ENCODE peak calls at places on chromosomes 13 and 19, in nine cellular contexts. E, C, M, N, J, F, T, D and A are unnamed samples.

GRCh38 chr19:53594811-53595509 is 36.8 kb upstream of the DPRX start:
- DNase-seq in E (no peak), T (no peak), D (no peak), F (peak; percentile 96), M (no peak), C (no peak), J (peak; percentile 96), N (no peak), A (no peak)

GRCh38 chr13:33459702-33460101 is 174.1 kb upstream of the STARD13 start:
- DNase-seq in E (no peak), J (no peak), F (no peak), N (no peak), T (no peak), D (no peak), M (no peak), C (no peak), A (no peak)

GRCh38 chr13:110309661-110310524 is 2.8 kb downstream of the COL4A2 start:
- DNase-seq in E (no peak), F (no peak), T (no peak), C (no peak), J (no peak), M (no peak), D (no peak), N (no peak), A (no peak)

GRCh38 chr13:72004975-72005374 is 138.0 kb upstream of the DACH1 start:
- DNase-seq in J (no peak), F (peak; percentile 14), E (no peak), T (no peak), M (no peak), C (no peak), D (no peak), N (no peak), A (no peak)

GRCh38 chr19:6876790-6877189 is 10.6 kb upstream of the ADGRE1 start:
- DNase-seq in C (no peak), N (no peak), M (no peak), T (no peak), J (no peak), E (no peak), D (peak; percentile 51), F (no peak), A (no peak)

GRCh38 chr19:51740356-51740755 is 11.3 kb downstream of the FPR1 start:
- DNase-seq in T (no peak), F (no peak), E (no peak), N (no peak), M (no peak), J (no peak), D (no peak), C (no peak), A (no peak)

GRCh38 chr13:97223711-97224461 is 1.8 kb downstream of the MBNL2 start:
- DNase-seq in M (no peak), E (peak; percentile 20), N (no peak), C (no peak), F (peak; percentile 67), D (no peak), J (no peak), T (peak; percentile 64), A (peak; percentile 58)

GRCh38 chr13:39105110-39105509 is 66.9 kb downstream of the NHLRC3 start:
- DNase-seq in D (no peak), C (peak; percentile 78), E (no peak), N (no peak), F (no peak), M (no peak), J (no peak), T (no peak), A (no peak)

GRCh38 chr19:18204394-18205179 is 745 bp upstream of the RAB3A start:
- DNase-seq in M (no peak), E (peak; percentile 55), C (peak; percentile 87), D (no peak), J (no peak), F (peak; percentile 79), T (peak; percentile 74), N (peak; percentile 82), A (no peak)

GRCh38 chr19:8334458-8335342 is 8.4 kb downstream of the KANK3 start:
- DNase-seq in C (peak; percentile 72), D (peak; percentile 73), M (no peak), N (peak; percentile 49), T (peak; percentile 81), F (peak; percentile 88), J (no peak), E (no peak), A (no peak)

GRCh38 chr13:51549050-51549449 is 35.2 kb upstream of the WDFY2 start:
- DNase-seq in M (no peak), D (peak; percentile 65), N (no peak), F (no peak), T (no peak), C (no peak), J (no peak), E (no peak), A (no peak)